ENCODE peak calls at places on chromosomes 3 and 15, in eight cellular contexts. L, J, U, A, F, D, P and H are unnamed samples.

GRCh38 chr3:94234177-94234788 is 171.4 kb downstream of the NSUN3 start:
- DNase-seq in L (no peak), J (no peak), U (peak), A (no peak), F (no peak), D (peak), P (no peak), H (peak)

GRCh38 chr3:29410660-29411405 is 130.0 kb downstream of the RBMS3 start:
- DNase-seq in L (no peak), J (no peak), U (no peak), A (no peak), F (no peak), D (no peak), P (no peak), H (no peak)

GRCh38 chr3:32110233-32110760 is 3.9 kb downstream of the GPD1L start:
- DNase-seq in L (no peak), J (no peak), U (no peak), A (no peak), F (no peak), D (no peak), P (no peak), H (no peak)

GRCh38 chr3:196559826-196560225 is 8.5 kb downstream of the WDR53 start:
- DNase-seq in L (no peak), J (no peak), U (no peak), A (no peak), F (no peak), D (no peak), P (no peak), H (no peak)

GRCh38 chr3:44506556-44506955 is 29.1 kb upstream of the ZNF445 start:
- DNase-seq in L (no peak), J (no peak), U (no peak), A (no peak), F (no peak), D (no peak), P (no peak), H (no peak)

GRCh38 chr3:30548605-30549004 is 57.8 kb upstream of the TGFBR2 start:
- DNase-seq in L (no peak), J (no peak), U (no peak), A (no peak), F (no peak), D (no peak), P (no peak), H (no peak)

GRCh38 chr3:10344147-10344943 is 23.4 kb upstream of the SEC13 start:
- DNase-seq in L (no peak), J (peak), U (no peak), A (no peak), F (no peak), D (peak), P (peak), H (no peak)

GRCh38 chr3:42229942-42230688 is 35.9 kb downstream of the CCK start:
- DNase-seq in L (no peak), J (no peak), U (peak), A (no peak), F (no peak), D (no peak), P (no peak), H (peak)

GRCh38 chr3:12222765-12223485 is 64.2 kb upstream of the TIMP4 start:
- DNase-seq in L (no peak), J (no peak), U (peak), A (no peak), F (no peak), D (no peak), P (no peak), H (peak)

GRCh38 chr15:91530279-91530678 is 323.2 kb upstream of the SLCO3A1 start:
- DNase-seq in L (no peak), J (no peak), U (no peak), A (no peak), F (no peak), D (no peak), P (no peak), H (no peak)

GRCh38 chr3:159340877-159341500 is 539.1 kb downstream of the MFSD1 start:
- DNase-seq in L (no peak), J (no peak), U (no peak), A (no peak), F (no peak), D (no peak), P (no peak), H (no peak)

GRCh38 chr3:43932921-43933320 is 242.2 kb downstream of the ABHD5 start:
- DNase-seq in L (no peak), J (no peak), U (no peak), A (peak), F (no peak), D (no peak), P (no peak), H (no peak)

GRCh38 chr3:194212021-194212868 is 76.3 kb downstream of the HES1 start:
- DNase-seq in L (no peak), J (no peak), U (no peak), A (no peak), F (no peak), D (no peak), P (no peak), H (no peak)

GRCh38 chr3:119184808-119185690 is 11.7 kb downstream of the UPK1B start:
- DNase-seq in L (no peak), J (no peak), U (peak), A (no peak), F (no peak), D (no peak), P (no peak), H (no peak)

GRCh38 chr15:37204698-37205097 is 104.3 kb upstream of the MEIS2 start:
- DNase-seq in L (no peak), J (no peak), U (no peak), A (no peak), F (no peak), D (no peak), P (no peak), H (no peak)

GRCh38 chr3:156553705-156554356 is 1.1 kb downstream of the SSR3 start:
- DNase-seq in L (no peak), J (no peak), U (peak), A (no peak), F (no peak), D (peak), P (no peak), H (no peak)

GRCh38 chr3:2861920-2862319 is 248.3 kb downstream of the IL5RA start:
- DNase-seq in L (no peak), J (no peak), U (no peak), A (no peak), F (no peak), D (no peak), P (no peak), H (no peak)

GRCh38 chr15:64444836-64445235 is 15.5 kb upstream of the ZNF609 start:
- DNase-seq in L (no peak), J (no peak), U (no peak), A (no peak), F (no peak), D (no peak), P (no peak), H (no peak)

GRCh38 chr15:64443016-64443415 is 17.4 kb upstream of the ZNF609 start:
- DNase-seq in L (no peak), J (no peak), U (no peak), A (no peak), F (no peak), D (no peak), P (no peak), H (no peak)

GRCh38 chr15:64441852-64442251 is 18.5 kb upstream of the ZNF609 start:
- DNase-seq in L (no peak), J (no peak), U (no peak), A (no peak), F (no peak), D (no peak), P (no peak), H (no peak)

GRCh38 chr15:64447536-64448315 is 12.7 kb upstream of the ZNF609 start:
- DNase-seq in L (no peak), J (no peak), U (no peak), A (no peak), F (no peak), D (no peak), P (no peak), H (no peak)

GRCh38 chr15:64443747-64444621 is 16.4 kb upstream of the ZNF609 start:
- DNase-seq in L (no peak), J (no peak), U (peak), A (no peak), F (no peak), D (no peak), P (peak), H (no peak)
- TF ChIP-seq POLR2A in L (no peak), J (no peak), U (no peak), A (no peak), F (no peak), D (no peak), P (no peak), H (no peak)

GRCh38 chr3:52278510-52279069 is at the start of gene WDR82:
- DNase-seq in L (peak), J (peak), U (peak), A (peak), F (peak), D (peak), P (peak), H (peak)

GRCh38 chr3:52277972-52278509 is 408 bp downstream of the WDR82 start:
- DNase-seq in L (peak), J (no peak), U (no peak), A (peak), F (peak), D (no peak), P (peak), H (peak)

GRCh38 chr3:52272831-52273230 is 5.6 kb downstream of the WDR82 start:
- DNase-seq in L (no peak), J (no peak), U (no peak), A (no peak), F (no peak), D (no peak), P (no peak), H (no peak)

GRCh38 chr3:52280046-52280445 is 1.6 kb upstream of the WDR82 start:
- DNase-seq in L (no peak), J (no peak), U (no peak), A (no peak), F (no peak), D (no peak), P (no peak), H (no peak)

DNA sequence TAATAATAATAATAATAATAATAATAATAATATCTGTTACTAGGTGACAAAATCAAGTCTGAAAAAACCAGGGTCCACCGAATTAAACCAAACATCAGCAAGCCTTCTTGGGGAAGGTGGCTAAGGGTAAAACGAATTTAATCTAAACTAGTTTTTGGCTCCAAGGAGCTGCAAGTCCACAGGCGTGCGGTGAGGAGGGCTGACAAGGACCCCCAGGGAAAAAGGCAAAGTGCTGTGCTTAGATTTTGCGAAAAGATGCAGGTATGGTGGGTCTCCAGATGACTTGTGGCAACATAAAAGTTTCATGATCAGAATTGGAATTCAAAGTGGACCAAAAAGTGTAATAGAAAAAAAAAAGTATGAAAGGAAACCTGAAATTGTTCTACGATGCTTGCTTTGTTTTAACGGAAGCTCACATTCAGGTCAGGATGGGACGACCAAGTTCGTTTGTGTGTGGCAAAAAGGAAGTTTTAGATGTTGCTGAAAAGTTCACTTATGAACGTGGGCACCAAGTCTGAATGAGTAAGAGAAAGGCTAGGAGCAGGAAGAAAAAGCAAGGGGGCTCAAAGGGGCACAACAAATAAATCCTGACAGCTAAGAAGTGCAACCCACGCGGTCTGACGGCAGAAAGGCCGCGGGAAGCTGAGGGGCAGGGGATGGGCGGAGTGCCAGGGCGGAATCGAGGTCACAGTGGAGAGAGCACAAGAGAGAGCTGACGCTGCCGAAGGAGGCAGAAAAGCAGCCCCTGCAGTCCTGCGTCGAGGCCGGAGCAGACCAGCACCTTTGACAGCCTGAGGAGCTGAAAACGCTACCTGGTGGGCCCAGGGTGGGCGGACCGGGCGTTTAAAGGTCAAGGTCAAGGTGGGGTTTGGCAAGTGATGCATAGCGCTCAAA is 1.1 kb downstream of the WDR82 start:
- DNase-seq in L (peak), J (peak), U (peak), A (peak), F (no peak), D (peak), P (peak), H (peak)
- TF ChIP-seq POLR2A in L (peak), J (peak), U (peak), A (no peak), F (no peak), D (peak), P (peak), H (peak)

GRCh38 chr3:39639344-39640236 is 169.8 kb upstream of the MYRIP start:
- DNase-seq in L (no peak), J (no peak), U (peak), A (no peak), F (no peak), D (no peak), P (no peak), H (peak)
- TF ChIP-seq POLR2A in L (no peak), J (no peak), U (no peak), A (no peak), F (no peak), D (no peak), P (no peak), H (no peak)

GRCh38 chr15:81530271-81530670 is 156.3 kb upstream of the TMC3 start:
- DNase-seq in L (no peak), J (no peak), U (no peak), A (no peak), F (no peak), D (no peak), P (no peak), H (no peak)

GRCh38 chr15:81529444-81529950 is 155.5 kb upstream of the TMC3 start:
- DNase-seq in L (no peak), J (no peak), U (no peak), A (no peak), F (no peak), D (no peak), P (no peak), H (no peak)

GRCh38 chr15:81536296-81536695 is 162.3 kb upstream of the TMC3 start:
- DNase-seq in L (no peak), J (no peak), U (no peak), A (no peak), F (no peak), D (no peak), P (no peak), H (no peak)

GRCh38 chr15:81531971-81532370 is 158.0 kb upstream of the TMC3 start:
- DNase-seq in L (no peak), J (no peak), U (no peak), A (no peak), F (no peak), D (no peak), P (no peak), H (no peak)

GRCh38 chr15:81531141-81531592 is 157.2 kb upstream of the TMC3 start:
- DNase-seq in L (no peak), J (no peak), U (no peak), A (no peak), F (no peak), D (peak), P (no peak), H (no peak)
- TF ChIP-seq POLR2A in L (no peak), J (no peak), U (no peak), A (no peak), F (no peak), D (no peak), P (no peak), H (no peak)

GRCh38 chr3:177358085-177358967 is 161.0 kb upstream of the TBL1XR1 start:
- DNase-seq in L (peak), J (peak), U (peak), A (no peak), F (peak), D (peak), P (peak), H (peak)

GRCh38 chr3:177359601-177360357 is 162.5 kb upstream of the TBL1XR1 start:
- DNase-seq in L (peak), J (peak), U (peak), A (peak), F (peak), D (peak), P (peak), H (peak)

GRCh38 chr3:177356113-177356512 is 158.8 kb upstream of the TBL1XR1 start:
- DNase-seq in L (no peak), J (no peak), U (no peak), A (no peak), F (no peak), D (no peak), P (no peak), H (no peak)

GRCh38 chr3:177358968-177359600 is 161.8 kb upstream of the TBL1XR1 start:
- DNase-seq in L (peak), J (peak), U (no peak), A (no peak), F (peak), D (peak), P (peak), H (peak)

DNA sequence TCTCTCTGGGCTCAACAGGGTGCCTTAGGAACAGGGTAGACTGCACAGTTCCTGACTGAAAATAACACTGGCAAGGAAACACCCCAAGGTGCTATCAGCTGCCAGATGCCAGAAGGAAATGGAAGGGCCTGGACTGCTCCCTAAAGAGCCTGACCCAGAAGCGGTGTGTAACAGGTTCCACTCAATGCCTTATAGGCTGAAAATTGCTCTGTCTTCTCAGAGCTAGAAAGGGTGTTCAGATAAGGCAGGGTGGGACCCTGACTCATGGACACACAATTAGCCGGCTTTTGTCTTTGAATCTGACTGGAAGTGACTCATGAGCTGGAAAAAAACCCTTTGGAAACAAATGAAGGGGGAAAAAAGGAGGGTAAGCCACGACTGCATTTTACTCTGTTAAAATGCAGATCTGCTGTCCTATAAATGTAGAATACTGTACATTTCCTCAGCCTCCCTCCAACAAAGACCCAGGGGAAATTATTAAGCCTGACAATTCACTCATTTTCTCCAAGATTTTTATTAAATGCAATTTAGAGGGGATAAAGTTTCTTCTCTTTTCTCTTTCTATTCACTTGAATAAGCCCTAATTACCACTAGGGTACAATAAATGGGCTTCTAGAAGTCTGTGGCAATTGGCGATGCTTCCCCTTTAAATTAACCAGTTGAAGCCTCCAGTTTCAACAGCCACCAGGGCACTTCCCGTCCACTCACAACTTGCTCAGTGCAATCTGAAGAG is 160.2 kb upstream of the TBL1XR1 start:
- DNase-seq in L (peak), J (peak), U (peak), A (no peak), F (no peak), D (peak), P (peak), H (peak)
- TF ChIP-seq POLR2A in L (no peak), J (peak), U (peak), A (no peak), F (no peak), D (no peak), P (no peak), H (no peak)

GRCh38 chr15:70653426-70653825 is 109.9 kb downstream of the UACA start:
- DNase-seq in L (no peak), J (no peak), U (peak), A (no peak), F (no peak), D (no peak), P (no peak), H (no peak)

GRCh38 chr15:70646169-70646568 is 117.2 kb downstream of the UACA start:
- DNase-seq in L (no peak), J (no peak), U (no peak), A (no peak), F (no peak), D (no peak), P (no peak), H (no peak)

GRCh38 chr15:70647396-70647795 is 116.0 kb downstream of the UACA start:
- DNase-seq in L (no peak), J (no peak), U (no peak), A (no peak), F (no peak), D (no peak), P (no peak), H (no peak)

GRCh38 chr15:70650567-70650966 is 112.8 kb downstream of the UACA start:
- DNase-seq in L (no peak), J (no peak), U (no peak), A (no peak), F (no peak), D (no peak), P (no peak), H (no peak)
- TF ChIP-seq POLR2A in L (no peak), J (no peak), U (no peak), A (no peak), F (no peak), D (no peak), P (no peak), H (no peak)